ENCODE peak calls at places on chromosomes 4 and X, in four cellular contexts. One of them, this sample, is unnamed.

GRCh38 chr4:37715889-37716402 is 29.8 kb upstream of the RELL1 start:
- DNase-seq in GM03348: no peak
- DNase-seq in progenitor cell of endocrine pancreas: no peak
- DNase-seq in ELR: peak
- DNase-seq in this sample: peak

GRCh38 chr4:114287079-114287696 is 307.7 kb upstream of the ARSJ start:
- DNase-seq in GM03348: no peak
- DNase-seq in progenitor cell of endocrine pancreas: no peak
- DNase-seq in ELR: no peak
- DNase-seq in this sample: no peak

GRCh38 chrX:8738588-8739189 is 6.8 kb upstream of the ANOS1 start:
- DNase-seq in GM03348: peak
- DNase-seq in progenitor cell of endocrine pancreas: no peak
- DNase-seq in ELR: peak
- DNase-seq in this sample: no peak

GRCh38 chr4:69836321-69836720 is 23.6 kb downstream of the SULT1E1 start:
- DNase-seq in GM03348: no peak
- DNase-seq in progenitor cell of endocrine pancreas: no peak
- DNase-seq in ELR: no peak
- DNase-seq in this sample: no peak

GRCh38 chr4:98027827-98028226 is 115.4 kb downstream of the STPG2 start:
- DNase-seq in GM03348: no peak
- DNase-seq in progenitor cell of endocrine pancreas: no peak
- DNase-seq in ELR: peak
- DNase-seq in this sample: no peak

GRCh38 chrX:16162391-16162790 is 4.9 kb upstream of the MAGEB17 start:
- DNase-seq in GM03348: no peak
- DNase-seq in progenitor cell of endocrine pancreas: no peak
- DNase-seq in ELR: no peak
- DNase-seq in this sample: no peak

GRCh38 chrX:6227445-6227820 is 1.2 kb downstream of the NLGN4X start:
- DNase-seq in GM03348: no peak
- DNase-seq in progenitor cell of endocrine pancreas: no peak
- DNase-seq in ELR: no peak
- DNase-seq in this sample: no peak

GRCh38 chrX:110786486-110786885 is 9.1 kb downstream of the CHRDL1 start:
- DNase-seq in GM03348: peak
- DNase-seq in progenitor cell of endocrine pancreas: no peak
- DNase-seq in ELR: peak
- DNase-seq in this sample: peak

GRCh38 chrX:149161438-149162088 is 343.5 kb downstream of the IDS start:
- DNase-seq in GM03348: no peak
- DNase-seq in progenitor cell of endocrine pancreas: no peak
- DNase-seq in ELR: no peak
- DNase-seq in this sample: no peak

GRCh38 chrX:140141444-140142029 is 176.2 kb upstream of the CXorf66 start:
- DNase-seq in GM03348: peak
- DNase-seq in progenitor cell of endocrine pancreas: peak
- DNase-seq in ELR: peak
- DNase-seq in this sample: no peak

GRCh38 chrX:41923925-41924693 is 755 bp upstream of the CASK start:
- DNase-seq in GM03348: peak
- DNase-seq in progenitor cell of endocrine pancreas: no peak
- DNase-seq in ELR: peak
- DNase-seq in this sample: no peak

GRCh38 chr4:185566972-185567749 is 31.9 kb upstream of the PDLIM3 start:
- DNase-seq in GM03348: peak
- DNase-seq in progenitor cell of endocrine pancreas: no peak
- DNase-seq in ELR: no peak
- DNase-seq in this sample: peak

GRCh38 chrX:45769919-45770582 is 569.4 kb upstream of the DIPK2B start:
- DNase-seq in GM03348: peak
- DNase-seq in progenitor cell of endocrine pancreas: peak
- DNase-seq in ELR: peak
- DNase-seq in this sample: peak

GRCh38 chrX:63919081-63919480 is 134.1 kb upstream of the ARHGEF9 start:
- DNase-seq in GM03348: no peak
- DNase-seq in progenitor cell of endocrine pancreas: no peak
- DNase-seq in ELR: no peak
- DNase-seq in this sample: no peak

GRCh38 chr4:8278421-8279287 is 9.1 kb downstream of the HTRA3 start:
- DNase-seq in GM03348: peak
- DNase-seq in progenitor cell of endocrine pancreas: no peak
- DNase-seq in ELR: peak
- DNase-seq in this sample: peak

GRCh38 chrX:19893722-19894121 is 6.3 kb upstream of the SH3KBP1 start:
- DNase-seq in GM03348: peak
- DNase-seq in progenitor cell of endocrine pancreas: no peak
- DNase-seq in ELR: peak
- DNase-seq in this sample: peak

GRCh38 chr4:2699534-2699933 is 56.6 kb downstream of the TNIP2 start:
- DNase-seq in GM03348: no peak
- DNase-seq in progenitor cell of endocrine pancreas: no peak
- DNase-seq in ELR: no peak
- DNase-seq in this sample: no peak